ENCODE peak calls at places on chromosomes 11 and 22, in nine cellular contexts. One of them, this sample, is unnamed. For H3K36me3, the result is how much of the 10 kb centered on the place peaks cover.

GRCh38 chr11:36509694-36510566 is at the start of gene TRAF6:
- DNase-seq in left ventricle myocardium inferior: peak
- DNase-seq in pancreas: peak
- DNase-seq in adrenal gland: peak
- DNase-seq in neural progenitor cell: peak
- DNase-seq in bronchial epithelial cell: peak
- DNase-seq in upper lobe of left lung: peak
- DNase-seq in A673: peak
- DNase-seq in uterus: peak
- DNase-seq in this sample: peak

GRCh38 chr22:48707749-48708557 is 1119.7 kb downstream of the BRD1 start:
- DNase-seq in left ventricle myocardium inferior: peak
- DNase-seq in pancreas: no peak
- DNase-seq in adrenal gland: no peak
- DNase-seq in neural progenitor cell: no peak
- DNase-seq in bronchial epithelial cell: no peak
- DNase-seq in upper lobe of left lung: peak
- DNase-seq in A673: no peak
- DNase-seq in uterus: no peak
- DNase-seq in this sample: no peak

GRCh38 chr11:117731689-117732290 is 65.2 kb downstream of the DSCAML1 start:
- DNase-seq in left ventricle myocardium inferior: no peak
- DNase-seq in pancreas: no peak
- DNase-seq in adrenal gland: no peak
- DNase-seq in neural progenitor cell: no peak
- DNase-seq in bronchial epithelial cell: no peak
- DNase-seq in upper lobe of left lung: no peak
- DNase-seq in A673: no peak
- DNase-seq in uterus: no peak
- DNase-seq in this sample: no peak

GRCh38 chr22:39178206-39179111 is 26.0 kb upstream of the CBX7 start:
- DNase-seq in left ventricle myocardium inferior: no peak
- DNase-seq in pancreas: no peak
- DNase-seq in adrenal gland: no peak
- DNase-seq in neural progenitor cell: no peak
- DNase-seq in bronchial epithelial cell: peak
- DNase-seq in upper lobe of left lung: no peak
- DNase-seq in A673: peak
- DNase-seq in uterus: no peak
- DNase-seq in this sample: no peak

GRCh38 chr11:123132881-123133280 is 62.2 kb downstream of the CLMP start:
- DNase-seq in left ventricle myocardium inferior: no peak
- DNase-seq in pancreas: no peak
- DNase-seq in adrenal gland: no peak
- DNase-seq in neural progenitor cell: no peak
- DNase-seq in bronchial epithelial cell: no peak
- DNase-seq in upper lobe of left lung: no peak
- DNase-seq in A673: no peak
- DNase-seq in uterus: no peak
- DNase-seq in this sample: no peak

GRCh38 chr11:90120191-90120590 is 14.3 kb upstream of the NAALAD2 start:
- DNase-seq in left ventricle myocardium inferior: no peak
- DNase-seq in pancreas: no peak
- DNase-seq in adrenal gland: no peak
- DNase-seq in neural progenitor cell: no peak
- DNase-seq in bronchial epithelial cell: no peak
- DNase-seq in upper lobe of left lung: no peak
- DNase-seq in A673: no peak
- DNase-seq in uterus: no peak
- DNase-seq in this sample: no peak

GRCh38 chr11:97110376-97110775 is 720.6 kb downstream of the JRKL start:
- DNase-seq in left ventricle myocardium inferior: no peak
- DNase-seq in pancreas: no peak
- DNase-seq in adrenal gland: no peak
- DNase-seq in neural progenitor cell: no peak
- DNase-seq in bronchial epithelial cell: peak
- DNase-seq in upper lobe of left lung: no peak
- DNase-seq in A673: no peak
- DNase-seq in uterus: no peak
- DNase-seq in this sample: no peak

GRCh38 chr11:1125803-1126202 is 31.9 kb upstream of the MUC5AC start:
- DNase-seq in left ventricle myocardium inferior: no peak
- DNase-seq in pancreas: no peak
- DNase-seq in adrenal gland: no peak
- DNase-seq in neural progenitor cell: no peak
- DNase-seq in bronchial epithelial cell: no peak
- DNase-seq in upper lobe of left lung: peak
- DNase-seq in A673: no peak
- DNase-seq in uterus: no peak
- DNase-seq in this sample: no peak

GRCh38 chr11:46672381-46672839 is 28.0 kb downstream of the ARHGAP1 start:
- DNase-seq in left ventricle myocardium inferior: peak
- DNase-seq in pancreas: no peak
- DNase-seq in adrenal gland: no peak
- DNase-seq in neural progenitor cell: no peak
- DNase-seq in bronchial epithelial cell: no peak
- DNase-seq in upper lobe of left lung: no peak
- DNase-seq in A673: no peak
- DNase-seq in uterus: no peak
- DNase-seq in this sample: no peak

GRCh38 chr11:46673713-46674462 is 26.5 kb downstream of the ARHGAP1 start:
- DNase-seq in left ventricle myocardium inferior: no peak
- DNase-seq in pancreas: peak
- DNase-seq in adrenal gland: no peak
- DNase-seq in neural progenitor cell: no peak
- DNase-seq in bronchial epithelial cell: no peak
- DNase-seq in upper lobe of left lung: no peak
- DNase-seq in A673: no peak
- DNase-seq in uterus: no peak
- DNase-seq in this sample: no peak

GRCh38 chr11:46674463-46675287 is 25.7 kb downstream of the ARHGAP1 start:
- DNase-seq in left ventricle myocardium inferior: peak
- DNase-seq in pancreas: no peak
- DNase-seq in adrenal gland: no peak
- DNase-seq in neural progenitor cell: peak
- DNase-seq in bronchial epithelial cell: peak
- DNase-seq in upper lobe of left lung: no peak
- DNase-seq in A673: no peak
- DNase-seq in uterus: no peak
- DNase-seq in this sample: peak

GRCh38 chr11:46669606-46670243 is 30.7 kb downstream of the ARHGAP1 start:
- DNase-seq in left ventricle myocardium inferior: no peak
- DNase-seq in pancreas: no peak
- DNase-seq in adrenal gland: peak
- DNase-seq in neural progenitor cell: peak
- DNase-seq in bronchial epithelial cell: no peak
- DNase-seq in upper lobe of left lung: no peak
- DNase-seq in A673: peak
- DNase-seq in uterus: no peak
- DNase-seq in this sample: no peak

DNA sequence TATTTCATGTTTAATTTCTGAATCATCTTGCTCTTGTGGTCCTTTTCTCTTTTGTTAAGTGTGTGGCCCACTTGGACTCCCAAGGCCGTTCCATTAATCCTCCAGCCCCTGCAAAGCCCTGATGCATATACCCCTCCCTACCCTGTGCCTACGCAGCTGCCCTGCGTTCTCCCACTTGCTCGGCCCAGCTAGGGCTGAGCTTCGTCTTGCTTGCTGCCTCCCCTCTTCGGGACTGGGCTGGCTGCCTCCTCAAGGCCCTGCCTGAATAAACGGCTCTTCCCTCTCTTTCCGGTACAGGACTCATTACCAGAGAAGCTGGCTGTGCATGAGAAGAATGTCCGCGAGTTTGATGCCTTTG is 28.5 kb downstream of the ARHGAP1 start:
- DNase-seq in left ventricle myocardium inferior: no peak
- DNase-seq in pancreas: no peak
- DNase-seq in adrenal gland: no peak
- DNase-seq in neural progenitor cell: no peak
- DNase-seq in bronchial epithelial cell: no peak
- DNase-seq in upper lobe of left lung: no peak
- DNase-seq in A673: no peak
- DNase-seq in uterus: no peak
- DNase-seq in this sample: no peak
- H3K36me3 ChIP-seq in left ventricle myocardium inferior: half or more
- H3K36me3 ChIP-seq in pancreas: under half
- H3K36me3 ChIP-seq in adrenal gland: half or more
- H3K36me3 ChIP-seq in neural progenitor cell: under half
- H3K36me3 ChIP-seq in bronchial epithelial cell: under half
- H3K36me3 ChIP-seq in upper lobe of left lung: half or more
- H3K36me3 ChIP-seq in A673: half or more
- H3K36me3 ChIP-seq in uterus: under half
- H3K36me3 ChIP-seq in this sample: under half

DNA sequence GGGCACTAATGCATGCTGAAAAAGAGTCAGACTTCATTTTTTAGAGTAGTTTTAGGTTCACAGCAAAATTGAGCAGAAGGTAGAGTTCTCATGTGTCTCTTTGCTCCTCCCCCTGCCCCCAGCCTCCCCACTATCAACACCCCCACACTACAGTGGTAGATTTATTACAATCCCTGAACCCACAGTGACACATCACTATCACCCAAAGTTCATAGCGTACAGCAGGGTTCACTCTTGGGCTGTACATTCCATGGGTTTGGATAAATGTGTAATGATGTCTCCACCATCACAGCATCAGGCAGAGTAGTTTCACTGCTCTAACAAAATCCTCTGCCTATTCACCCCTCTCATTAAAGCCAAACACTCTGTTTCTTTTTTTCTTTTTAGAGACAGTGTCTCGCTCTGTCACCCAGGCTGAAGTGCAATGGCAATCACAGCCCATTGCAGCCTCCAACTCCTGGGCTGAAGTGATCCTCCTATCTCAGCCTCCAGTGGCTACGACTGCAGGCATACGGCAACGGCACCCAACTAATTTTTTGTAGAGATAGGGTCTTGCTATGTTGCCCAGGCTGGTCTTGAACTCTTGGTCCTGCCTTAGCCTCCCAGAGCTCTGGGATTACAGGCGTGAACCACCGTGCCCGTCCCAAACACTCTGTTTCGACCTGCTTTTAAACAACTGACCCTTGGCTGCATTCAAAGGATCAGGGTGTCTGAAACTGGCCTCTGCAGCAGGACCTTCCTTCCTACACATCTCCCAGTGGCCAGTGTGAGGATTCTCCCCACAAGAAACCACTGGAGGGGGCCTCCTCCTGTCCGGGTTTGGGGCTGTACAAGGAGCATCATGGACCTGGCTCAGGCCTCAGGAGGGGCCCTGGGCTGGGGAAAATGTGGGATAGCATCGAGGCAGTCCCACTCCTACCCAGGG is 4.2 kb downstream of the BEST1 start:
- DNase-seq in left ventricle myocardium inferior: no peak
- DNase-seq in pancreas: no peak
- DNase-seq in adrenal gland: no peak
- DNase-seq in neural progenitor cell: no peak
- DNase-seq in bronchial epithelial cell: no peak
- DNase-seq in upper lobe of left lung: no peak
- DNase-seq in A673: no peak
- DNase-seq in uterus: no peak
- DNase-seq in this sample: no peak
- TF ChIP-seq CTCF in left ventricle myocardium inferior: no peak
- TF ChIP-seq CTCF in pancreas: no peak
- TF ChIP-seq CTCF in adrenal gland: no peak
- TF ChIP-seq CTCF in neural progenitor cell: no peak
- TF ChIP-seq CTCF in bronchial epithelial cell: no peak
- TF ChIP-seq CTCF in upper lobe of left lung: no peak
- TF ChIP-seq CTCF in A673: no peak
- TF ChIP-seq CTCF in uterus: no peak
- TF ChIP-seq CTCF in this sample: no peak

GRCh38 chr11:43905788-43906187 is 25.2 kb downstream of the ALKBH3 start:
- DNase-seq in left ventricle myocardium inferior: no peak
- DNase-seq in pancreas: no peak
- DNase-seq in adrenal gland: peak
- DNase-seq in neural progenitor cell: no peak
- DNase-seq in bronchial epithelial cell: no peak
- DNase-seq in upper lobe of left lung: no peak
- DNase-seq in A673: peak
- DNase-seq in uterus: peak
- DNase-seq in this sample: no peak

GRCh38 chr11:43907028-43907966 is 26.7 kb downstream of the ALKBH3 start:
- DNase-seq in left ventricle myocardium inferior: no peak
- DNase-seq in pancreas: no peak
- DNase-seq in adrenal gland: no peak
- DNase-seq in neural progenitor cell: no peak
- DNase-seq in bronchial epithelial cell: peak
- DNase-seq in upper lobe of left lung: no peak
- DNase-seq in A673: no peak
- DNase-seq in uterus: no peak
- DNase-seq in this sample: no peak

GRCh38 chr11:43908191-43908590 is 27.6 kb downstream of the ALKBH3 start:
- DNase-seq in left ventricle myocardium inferior: no peak
- DNase-seq in pancreas: no peak
- DNase-seq in adrenal gland: no peak
- DNase-seq in neural progenitor cell: no peak
- DNase-seq in bronchial epithelial cell: no peak
- DNase-seq in upper lobe of left lung: no peak
- DNase-seq in A673: no peak
- DNase-seq in uterus: no peak
- DNase-seq in this sample: no peak

GRCh38 chr11:43904737-43905515 is 24.3 kb downstream of the ALKBH3 start:
- DNase-seq in left ventricle myocardium inferior: no peak
- DNase-seq in pancreas: no peak
- DNase-seq in adrenal gland: no peak
- DNase-seq in neural progenitor cell: no peak
- DNase-seq in bronchial epithelial cell: peak
- DNase-seq in upper lobe of left lung: no peak
- DNase-seq in A673: no peak
- DNase-seq in uterus: no peak
- DNase-seq in this sample: no peak

DNA sequence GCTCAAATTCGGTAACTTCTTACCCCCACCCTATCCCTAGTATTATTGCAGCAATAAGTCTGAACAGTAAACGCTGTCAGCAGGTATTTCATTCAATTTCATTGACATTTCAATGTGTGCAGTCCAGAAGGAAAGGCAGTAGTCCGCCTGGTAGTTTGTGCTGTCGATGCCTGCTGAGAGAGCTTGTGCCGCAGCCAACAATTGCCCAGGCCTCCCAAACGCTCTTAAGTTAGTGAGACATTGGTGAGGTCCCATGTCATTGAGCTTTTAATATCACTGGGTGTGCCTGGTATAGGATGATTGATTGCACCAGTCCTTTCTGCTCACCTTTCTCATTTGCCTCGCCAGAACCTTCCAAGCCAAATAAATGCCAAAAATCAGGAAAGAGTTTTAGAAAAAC is 28.1 kb downstream of the ALKBH3 start:
- DNase-seq in left ventricle myocardium inferior: no peak
- DNase-seq in pancreas: no peak
- DNase-seq in adrenal gland: no peak
- DNase-seq in neural progenitor cell: no peak
- DNase-seq in bronchial epithelial cell: no peak
- DNase-seq in upper lobe of left lung: no peak
- DNase-seq in A673: no peak
- DNase-seq in uterus: no peak
- DNase-seq in this sample: no peak
- H3K36me3 ChIP-seq in left ventricle myocardium inferior: under half
- H3K36me3 ChIP-seq in pancreas: under half
- H3K36me3 ChIP-seq in adrenal gland: under half
- H3K36me3 ChIP-seq in neural progenitor cell: under half
- H3K36me3 ChIP-seq in bronchial epithelial cell: under half
- H3K36me3 ChIP-seq in upper lobe of left lung: under half
- H3K36me3 ChIP-seq in A673: under half
- H3K36me3 ChIP-seq in uterus: under half
- H3K36me3 ChIP-seq in this sample: under half

DNA sequence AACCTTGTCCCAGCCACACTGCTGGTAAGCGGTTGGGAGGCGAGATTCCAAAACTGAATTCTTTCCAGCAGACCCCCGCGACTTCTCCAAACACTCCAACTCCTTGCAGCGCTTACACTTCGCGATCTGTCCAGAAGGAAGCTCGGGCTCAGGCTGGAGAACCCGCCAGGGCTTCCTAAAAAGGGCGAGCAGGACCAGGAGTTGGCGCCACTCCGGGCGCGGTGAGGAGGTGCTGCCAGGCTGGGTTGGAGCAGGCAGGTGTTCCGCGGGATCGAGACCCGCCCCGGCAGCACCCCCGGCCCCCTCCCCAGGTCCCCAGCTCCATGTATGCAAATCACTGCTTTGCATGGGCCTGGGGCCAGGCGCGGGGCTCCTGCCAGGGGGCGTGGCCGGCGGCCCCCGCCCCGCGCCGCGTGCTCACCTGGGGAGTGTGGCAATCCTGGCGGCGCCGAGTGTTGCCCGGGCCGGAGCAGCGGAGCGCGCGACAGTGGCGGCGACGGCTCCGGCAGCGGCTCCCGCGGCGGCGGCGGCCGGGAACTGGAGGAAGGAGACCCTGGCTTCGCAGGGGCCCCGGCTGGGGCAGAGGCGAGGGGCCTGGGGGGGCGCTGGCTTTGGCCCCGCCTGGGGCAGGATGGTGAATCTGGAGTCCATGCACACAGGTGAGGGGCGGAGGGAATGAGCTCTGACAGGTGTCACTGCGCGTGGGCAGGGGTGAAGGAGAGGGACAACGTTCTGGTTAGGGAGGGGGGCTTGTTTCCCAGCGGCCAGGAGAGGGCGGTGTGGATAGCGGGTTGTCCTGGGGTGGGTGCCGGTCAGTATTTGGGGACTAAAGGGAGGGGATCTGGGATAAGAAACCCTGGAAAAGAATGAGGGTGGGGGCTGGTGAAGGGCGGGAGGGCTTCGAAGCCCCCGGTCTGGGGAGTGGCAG is at the start of gene POU2F3:
- DNase-seq in left ventricle myocardium inferior: no peak
- DNase-seq in pancreas: peak
- DNase-seq in adrenal gland: no peak
- DNase-seq in neural progenitor cell: peak
- DNase-seq in bronchial epithelial cell: no peak
- DNase-seq in upper lobe of left lung: peak
- DNase-seq in A673: no peak
- DNase-seq in uterus: no peak
- DNase-seq in this sample: no peak
- TF ChIP-seq CTCF in left ventricle myocardium inferior: no peak
- TF ChIP-seq CTCF in pancreas: no peak
- TF ChIP-seq CTCF in adrenal gland: no peak
- TF ChIP-seq CTCF in neural progenitor cell: peak
- TF ChIP-seq CTCF in bronchial epithelial cell: peak
- TF ChIP-seq CTCF in upper lobe of left lung: no peak
- TF ChIP-seq CTCF in A673: peak
- TF ChIP-seq CTCF in uterus: no peak
- TF ChIP-seq CTCF in this sample: no peak

This sample was measured in gastrocnemius medialis.